ENCODE peak calls at places on chromosomes 3 and 15, in eight cellular contexts. N is right lobe of liver, K is ovary, P is NB4, Y is GM12892, D is endothelial cell of umbilical vein, C is heart left ventricle, L is GM12891. H is an unnamed sample.

GRCh38 chr3:39757312-39757711 is 52.1 kb upstream of the MYRIP start:
- DNase-seq in D (peak; percentile 85), P (no peak), L (no peak), Y (no peak), N (no peak), C (no peak), K (no peak), H (no peak)

GRCh38 chr3:100737334-100737733 is 28.0 kb downstream of the TFG start:
- DNase-seq in Y (no peak), D (peak; percentile 48), K (no peak), L (no peak), C (no peak), P (peak; percentile 20), N (no peak), H (peak; percentile 34)

GRCh38 chr15:77243146-77243545 is 172.2 kb upstream of the TSPAN3 start:
- DNase-seq in Y (no peak), D (peak; percentile 15), N (no peak), L (no peak), K (no peak), C (no peak), P (no peak), H (no peak)

GRCh38 chr3:134009345-134010000 is 20.3 kb downstream of the SLCO2A1 start:
- DNase-seq in D (peak; percentile 39), K (no peak), L (no peak), Y (no peak), P (no peak), C (no peak), N (no peak), H (no peak)

GRCh38 chr15:76829939-76830338 is 75.2 kb downstream of the SCAPER start:
- DNase-seq in N (no peak), P (no peak), L (no peak), K (no peak), Y (no peak), D (no peak), C (no peak), H (no peak)

GRCh38 chr3:59609967-59610366 is 560.1 kb upstream of the CFAP20DC start:
- DNase-seq in D (no peak), Y (no peak), P (no peak), C (peak; percentile 71), K (no peak), L (no peak), N (peak; percentile 57), H (no peak)

GRCh38 chr3:148999806-149000205 is 8.5 kb downstream of the GYG1 start:
- DNase-seq in N (no peak), L (no peak), C (no peak), K (no peak), P (peak; percentile 49), D (no peak), Y (no peak), H (no peak)

GRCh38 chr15:39919396-39919739 is 698 bp downstream of the GPR176 start:
- DNase-seq in P (no peak), L (no peak), D (no peak), C (peak; percentile 28), Y (no peak), N (no peak), K (no peak), H (no peak)

GRCh38 chr3:132469326-132469725 is 52.0 kb downstream of the DNAJC13 start:
- DNase-seq in P (no peak), Y (no peak), N (no peak), C (no peak), D (no peak), L (no peak), K (no peak), H (no peak)

GRCh38 chr15:69499521-69500201 is 47.0 kb downstream of the RPLP1 start:
- DNase-seq in Y (no peak), C (peak; percentile 64), K (no peak), N (no peak), P (no peak), L (no peak), D (no peak), H (no peak)

GRCh38 chr3:126146525-126147146 is 33.8 kb downstream of the ALDH1L1 start:
- DNase-seq in K (no peak), P (no peak), Y (no peak), N (peak; percentile 46), C (no peak), L (no peak), D (no peak), H (no peak)

GRCh38 chr3:96200897-96201296 is 613.5 kb upstream of the EPHA6 start:
- DNase-seq in D (no peak), C (no peak), N (no peak), P (no peak), K (no peak), L (no peak), Y (no peak), H (no peak)

GRCh38 chr15:96338772-96339661 is 8.5 kb downstream of the NR2F2 start:
- DNase-seq in L (no peak), D (peak; percentile 72), N (no peak), K (no peak), P (no peak), C (no peak), Y (no peak), H (no peak)

GRCh38 chr3:191300422-191300821 is 28.8 kb upstream of the CCDC50 start:
- DNase-seq in K (no peak), N (no peak), P (no peak), D (no peak), L (no peak), Y (no peak), C (no peak), H (no peak)

GRCh38 chr3:47005212-47006144 is 26.0 kb downstream of the NBEAL2 start:
- DNase-seq in P (no peak), Y (no peak), N (no peak), C (no peak), D (no peak), K (no peak), L (no peak), H (no peak)

GRCh38 chr15:61660579-61660978 is 399.7 kb downstream of the VPS13C start:
- DNase-seq in L (no peak), Y (no peak), K (no peak), P (no peak), D (no peak), C (no peak), N (no peak), H (no peak)

GRCh38 chr15:39404767-39405173 is 176.1 kb upstream of the THBS1 start:
- DNase-seq in Y (no peak), L (no peak), N (no peak), D (no peak), K (no peak), C (no peak), P (peak; percentile 87), H (peak; percentile 9)

DNA sequence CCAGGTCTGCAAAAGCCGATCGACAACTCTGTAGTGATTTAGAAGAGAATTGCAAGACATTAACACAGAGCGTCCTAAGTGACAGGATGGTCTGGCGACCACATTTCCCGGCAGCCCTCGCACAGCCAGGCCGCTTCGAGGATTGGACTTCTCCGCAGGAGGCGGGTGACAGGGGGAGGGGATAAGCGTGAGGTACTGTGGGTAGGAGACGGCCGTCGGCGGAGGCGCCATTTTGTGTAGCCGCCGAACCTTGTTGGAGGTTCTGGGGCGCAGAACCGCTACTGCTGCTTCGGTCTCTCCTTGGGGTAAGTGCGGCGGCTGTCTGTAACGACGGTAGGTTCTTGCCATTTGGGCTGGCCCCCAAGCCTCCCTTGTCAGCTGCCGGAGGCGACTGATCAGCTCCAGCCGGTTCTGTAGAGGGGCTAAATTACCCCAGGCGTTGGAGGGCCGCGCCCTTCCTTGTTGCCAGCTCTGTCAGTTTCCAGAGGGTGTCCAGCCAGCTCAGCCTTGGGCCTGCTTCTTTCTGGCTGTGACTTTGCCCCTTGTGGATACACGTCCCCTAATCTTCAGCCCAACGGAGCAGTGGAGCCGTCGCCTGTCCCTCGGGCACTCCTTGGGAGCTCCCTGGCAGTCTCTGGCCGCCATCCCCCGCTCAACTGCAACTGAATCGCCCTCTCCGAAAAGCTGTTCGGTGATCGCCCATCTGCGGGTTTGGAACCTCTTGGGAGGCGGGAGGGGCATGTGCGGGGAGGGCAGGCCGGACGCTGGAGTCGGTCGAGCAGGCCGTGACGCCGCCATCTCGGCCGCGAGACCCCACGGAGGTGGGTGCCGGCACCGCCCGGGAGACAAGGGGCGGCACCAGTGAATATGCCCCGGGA is at the start of gene RBM5:
- DNase-seq in L (peak; percentile 96), N (peak; percentile 95), Y (peak; percentile 97), C (peak; percentile 96), K (peak; percentile 90), P (peak; percentile 94), D (peak; percentile 92), H (peak; percentile 94)
- TF ChIP-seq POLR2A in L (peak; percentile 76), N (peak; percentile 48), Y (peak; percentile 81), C (peak; percentile 78), K (peak; percentile 76), P (peak; percentile 73), D (peak; percentile 89), H (peak; percentile 87)

GRCh38 chr3:10289077-10289476 is 3.7 kb downstream of the GHRL start:
- DNase-seq in P (no peak), D (no peak), C (no peak), Y (no peak), L (no peak), N (no peak), K (no peak), H (no peak)

GRCh38 chr3:10289785-10290355 is 2.9 kb downstream of the GHRL start:
- DNase-seq in N (no peak), D (no peak), L (no peak), C (no peak), Y (no peak), P (no peak), K (no peak), H (no peak)

GRCh38 chr3:10287936-10288574 is 4.7 kb downstream of the GHRL start:
- DNase-seq in K (no peak), Y (no peak), D (no peak), L (no peak), N (no peak), P (no peak), C (no peak), H (no peak)

GRCh38 chr3:10286596-10287295 is 6.0 kb downstream of the GHRL start:
- DNase-seq in L (no peak), Y (no peak), D (peak; percentile 77), P (no peak), K (no peak), C (no peak), N (no peak), H (peak; percentile 71)

GRCh38 chr3:10288575-10288960 is 4.2 kb downstream of the GHRL start:
- DNase-seq in N (no peak), Y (no peak), K (no peak), D (no peak), P (no peak), C (no peak), L (no peak), H (no peak)
- TF ChIP-seq POLR2A in N (no peak), Y (no peak), K (no peak), D (no peak), P (no peak), C (no peak), L (no peak), H (no peak)

DNA sequence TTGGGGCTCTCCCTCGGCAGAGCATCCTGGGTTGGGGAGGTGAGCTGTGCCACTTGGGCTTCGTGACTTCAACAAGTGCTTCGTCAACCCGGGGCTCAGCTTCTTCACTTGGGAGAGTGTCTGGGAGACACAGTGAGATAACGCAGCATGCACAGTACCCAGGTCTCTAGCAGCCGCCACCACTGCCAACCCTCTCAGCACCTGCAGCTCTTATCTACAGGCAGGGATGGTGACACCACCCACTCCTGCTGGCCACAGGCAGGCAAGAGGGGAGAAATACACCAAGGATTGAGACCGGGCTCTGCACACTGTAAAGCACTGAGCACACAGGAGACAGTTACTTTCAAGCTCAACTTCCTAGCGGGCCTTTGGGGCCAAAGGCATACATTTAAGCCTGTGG is 11.5 kb downstream of the TKT start:
- DNase-seq in N (no peak), D (no peak), Y (no peak), L (no peak), P (no peak), K (no peak), C (no peak), H (peak; percentile 39)
- TF ChIP-seq POLR2A in N (no peak), D (no peak), Y (no peak), L (no peak), P (no peak), K (no peak), C (no peak), H (no peak)

GRCh38 chr15:66702770-66703539 is 919 bp downstream of the SMAD6 start:
- DNase-seq in N (peak; percentile 68), L (no peak), C (peak; percentile 34), K (no peak), Y (no peak), D (no peak), P (peak; percentile 64), H (peak; percentile 36)
- TF ChIP-seq POLR2A in N (no peak), L (no peak), C (no peak), K (no peak), Y (no peak), D (no peak), P (no peak), H (no peak)

H was measured in erythroblast.